ENCODE peak calls at places on chromosome 20, in four cellular contexts. C is GM12878, L is K562, U is GM12891. I is an unnamed sample.

GRCh38 chr20:19565721-19566120 is 192.3 kb upstream of the RIN2 start:
- DNase-seq in U (no peak), L (no peak), C (no peak), I (no peak)

GRCh38 chr20:46823271-46823747 is 71.3 kb upstream of the EYA2 start:
- DNase-seq in L (no peak), U (no peak), C (no peak), I (no peak)

GRCh38 chr20:24955045-24955444 is 6.0 kb downstream of the CST7 start:
- DNase-seq in C (peak; percentile 64), U (peak; percentile 48), L (no peak), I (no peak)

GRCh38 chr20:28562510-28562898 is 2695.0 kb upstream of the DEFB115 start:
- DNase-seq in L (peak; percentile 3), U (no peak), C (no peak), I (no peak)

GRCh38 chr20:37880726-37881591 is 22.0 kb upstream of the VSTM2L start:
- DNase-seq in U (no peak), L (peak; percentile 68), C (no peak), I (no peak)

GRCh38 chr20:61788343-61788742 is 277.3 kb downstream of the TAF4 start:
- DNase-seq in C (no peak), U (no peak), L (no peak), I (no peak)

GRCh38 chr20:4112490-4113420 is 97.4 kb upstream of the RNF24 start:
- DNase-seq in L (no peak), U (peak; percentile 24), C (peak; percentile 70), I (peak; percentile 43)

GRCh38 chr20:45392733-45393132 is 14.6 kb upstream of the TP53TG5 start:
- DNase-seq in L (no peak), U (no peak), C (no peak), I (no peak)

GRCh38 chr20:22816016-22816415 is 219.1 kb upstream of the SSTR4 start:
- DNase-seq in L (no peak), C (no peak), U (no peak), I (no peak)

GRCh38 chr20:54502179-54502578 is 26.8 kb downstream of the DOK5 start:
- DNase-seq in C (no peak), L (no peak), U (no peak), I (no peak)

GRCh38 chr20:24837721-24838456 is 111.2 kb upstream of the CST7 start:
- DNase-seq in C (no peak), U (no peak), L (no peak), I (no peak)

GRCh38 chr20:56909918-56910714 is 281.0 kb downstream of the TFAP2C start:
- DNase-seq in U (no peak), L (no peak), C (no peak), I (no peak)

GRCh38 chr20:41330941-41331340 is 9.7 kb upstream of the LPIN3 start:
- DNase-seq in L (no peak), U (no peak), C (no peak), I (no peak)

GRCh38 chr20:12410783-12411182 is 493.1 kb downstream of the BTBD3 start:
- DNase-seq in C (no peak), U (no peak), L (no peak), I (no peak)

GRCh38 chr20:37890643-37891042 is 12.3 kb upstream of the VSTM2L start:
- DNase-seq in U (no peak), L (no peak), C (no peak), I (no peak)

GRCh38 chr20:49236301-49236700 is 17.1 kb downstream of the DDX27 start:
- DNase-seq in U (no peak), C (no peak), L (no peak), I (no peak)

GRCh38 chr20:49210750-49211110 is 8.5 kb upstream of the DDX27 start:
- DNase-seq in U (no peak), L (no peak), C (no peak), I (no peak)

GRCh38 chr20:33687370-33687915 is 1.3 kb upstream of the E2F1 start:
- DNase-seq in C (no peak), U (no peak), L (no peak), I (peak; percentile 80)

GRCh38 chr20:20209684-20210083 is 157.4 kb downstream of the CFAP61 start:
- DNase-seq in C (no peak), L (no peak), U (no peak), I (no peak)

GRCh38 chr20:31566658-31567379 is 38.3 kb upstream of the ID1 start:
- DNase-seq in U (no peak), L (peak; percentile 49), C (no peak), I (no peak)

GRCh38 chr20:57478176-57478575 is 46.8 kb downstream of the CTCFL start:
- DNase-seq in C (no peak), L (no peak), U (no peak), I (no peak)

GRCh38 chr20:10339609-10340008 is 94.4 kb downstream of the MKKS start:
- DNase-seq in C (no peak), U (no peak), L (no peak), I (no peak)

GRCh38 chr20:17530716-17531536 is at the start of gene BFSP1:
- DNase-seq in L (no peak), U (peak; percentile 43), C (no peak), I (peak; percentile 32)

GRCh38 chr20:43721429-43722152 is 5.2 kb downstream of the GTSF1L start:
- DNase-seq in U (no peak), L (no peak), C (no peak), I (no peak)

GRCh38 chr20:16801919-16802651 is 53.9 kb downstream of the OTOR start:
- DNase-seq in L (peak; percentile 37), U (no peak), C (peak; percentile 8), I (peak; percentile 41)

GRCh38 chr20:47352332-47353223 is 3.9 kb downstream of the ZMYND8 start:
- DNase-seq in U (no peak), C (no peak), L (no peak), I (no peak)

GRCh38 chr20:47440857-47441773 is 60.6 kb upstream of the NCOA3 start:
- DNase-seq in L (no peak), C (no peak), U (no peak), I (no peak)

GRCh38 chr20:57619053-57619831 is 984 bp downstream of the ZBP1 start:
- DNase-seq in C (peak; percentile 93), U (no peak), L (no peak), I (peak; percentile 13)

GRCh38 chr20:8764289-8764962 is 304.5 kb upstream of the PLCB4 start:
- DNase-seq in L (no peak), C (no peak), U (no peak), I (no peak)

GRCh38 chr20:6579417-6579816 is 188.1 kb upstream of the BMP2 start:
- DNase-seq in C (no peak), U (no peak), L (no peak), I (no peak)

GRCh38 chr20:45109634-45110033 is 5.3 kb downstream of the WFDC5 start:
- DNase-seq in L (no peak), C (no peak), U (no peak), I (no peak)

GRCh38 chr20:45358282-45359068 is 4.5 kb upstream of the SYS1 start:
- DNase-seq in U (no peak), L (no peak), C (no peak), I (peak; percentile 84)

GRCh38 chr20:3786126-3786484 is 435 bp downstream of the CENPB start:
- DNase-seq in L (no peak), U (no peak), C (no peak), I (no peak)

GRCh38 chr20:9912858-9913434 is 74.1 kb upstream of the PAK5 start:
- DNase-seq in U (no peak), C (no peak), L (peak; percentile 17), I (peak; percentile 15)

GRCh38 chr20:48729538-48729937 is 98.3 kb downstream of the PREX1 start:
- DNase-seq in L (no peak), U (no peak), C (no peak), I (no peak)

GRCh38 chr20:60249436-60249835 is 291.2 kb downstream of the CDH26 start:
- DNase-seq in C (no peak), U (no peak), L (no peak), I (no peak)

GRCh38 chr20:49792006-49792405 is 20.6 kb upstream of the SLC9A8 start:
- DNase-seq in U (no peak), L (no peak), C (no peak), I (no peak)

GRCh38 chr20:25233016-25233772 is 14.7 kb upstream of the PYGB start:
- DNase-seq in U (no peak), C (no peak), L (no peak), I (no peak)

GRCh38 chr20:11222243-11222642 is 548.4 kb upstream of the JAG1 start:
- DNase-seq in L (no peak), U (no peak), C (no peak), I (no peak)

GRCh38 chr20:34824861-34825529 is 456 bp downstream of the NCOA6 start:
- DNase-seq in L (no peak), C (no peak), U (peak; percentile 65), I (peak; percentile 51)
- TF ChIP-seq SPI1 in L (no peak), C (no peak), U (no peak), I (no peak)

GRCh38 chr20:64095927-64096326 is 11.4 kb downstream of the NPBWR2 start:
- DNase-seq in U (no peak), L (no peak), C (no peak), I (no peak)
- TF ChIP-seq SPI1 in U (no peak), L (peak; percentile 3), C (no peak), I (no peak)

DNA sequence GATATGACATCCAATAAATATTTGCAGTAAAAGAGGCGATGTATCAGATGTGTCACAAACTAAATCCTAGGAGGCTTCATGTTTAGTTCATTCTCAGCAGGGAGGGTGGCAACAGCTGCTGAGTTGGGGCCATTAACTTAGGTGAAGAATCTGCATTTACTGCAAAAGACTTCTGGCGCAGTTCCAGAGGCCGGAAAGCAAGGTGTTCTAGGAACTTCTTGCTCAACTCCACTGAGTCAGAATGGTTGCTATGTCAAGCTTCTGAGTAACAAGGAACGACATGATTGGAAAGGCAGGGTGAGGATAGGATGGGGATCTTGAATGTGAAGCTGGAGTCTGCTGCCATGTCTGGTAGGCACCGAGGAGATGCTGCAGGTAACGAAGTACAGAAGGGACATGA is 11.7 kb downstream of the ADNP start:
- DNase-seq in L (no peak), C (no peak), U (no peak), I (no peak)
- TF ChIP-seq SPI1 in L (no peak), C (no peak), U (no peak), I (no peak)

DNA sequence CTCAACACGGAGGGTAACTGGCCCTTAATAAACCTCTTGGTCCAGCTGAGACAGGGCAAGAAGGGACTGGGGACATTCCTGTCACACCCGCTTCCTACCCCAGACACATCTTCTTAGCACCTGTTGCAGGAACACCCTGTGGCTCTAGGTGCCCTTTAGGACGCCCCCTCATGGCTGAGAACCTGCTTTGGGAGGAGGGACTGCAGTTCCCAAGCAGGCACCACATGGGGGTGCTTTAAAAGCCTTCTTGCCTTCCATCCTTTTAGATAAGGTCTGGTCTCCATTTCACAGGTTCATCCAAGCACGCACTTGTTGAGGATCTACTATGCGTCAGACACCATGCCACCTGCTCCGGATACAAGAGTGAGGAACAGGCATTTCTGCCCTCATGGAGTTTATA is 26.6 kb downstream of the NSFL1C start:
- DNase-seq in C (no peak), U (no peak), L (peak; percentile 45), I (no peak)
- TF ChIP-seq SPI1 in C (no peak), U (no peak), L (no peak), I (no peak)

I was measured in HL-60.